ENCODE peak calls at places on chromosome 1, in eight cellular contexts. One of them, this sample, is unnamed.

GRCh38 chr1:116311756-116312691 is 61.0 kb upstream of the ATP1A1 start:
- DNase-seq in upper lobe of left lung: no peak
- DNase-seq in HepG2: peak
- DNase-seq in sigmoid colon: no peak
- DNase-seq in breast epithelium: peak
- DNase-seq in SK-N-SH: no peak
- DNase-seq in Panc1: no peak
- DNase-seq in GM12891: no peak
- DNase-seq in this sample: no peak

GRCh38 chr1:245986404-245987221 is 520.5 kb downstream of the SMYD3 start:
- DNase-seq in upper lobe of left lung: no peak
- DNase-seq in HepG2: no peak
- DNase-seq in sigmoid colon: no peak
- DNase-seq in breast epithelium: no peak
- DNase-seq in SK-N-SH: no peak
- DNase-seq in Panc1: peak
- DNase-seq in GM12891: no peak
- DNase-seq in this sample: no peak

GRCh38 chr1:185409763-185410528 is 92.9 kb upstream of the IVNS1ABP start:
- DNase-seq in upper lobe of left lung: no peak
- DNase-seq in HepG2: no peak
- DNase-seq in sigmoid colon: no peak
- DNase-seq in breast epithelium: no peak
- DNase-seq in SK-N-SH: no peak
- DNase-seq in Panc1: no peak
- DNase-seq in GM12891: no peak
- DNase-seq in this sample: no peak

GRCh38 chr1:172408958-172409357 is 11.5 kb upstream of the C1orf105 start:
- DNase-seq in upper lobe of left lung: no peak
- DNase-seq in HepG2: no peak
- DNase-seq in sigmoid colon: no peak
- DNase-seq in breast epithelium: no peak
- DNase-seq in SK-N-SH: no peak
- DNase-seq in Panc1: no peak
- DNase-seq in GM12891: no peak
- DNase-seq in this sample: no peak

GRCh38 chr1:20037877-20038276 is 32.1 kb upstream of the PLA2G5 start:
- DNase-seq in upper lobe of left lung: no peak
- DNase-seq in HepG2: no peak
- DNase-seq in sigmoid colon: no peak
- DNase-seq in breast epithelium: no peak
- DNase-seq in SK-N-SH: no peak
- DNase-seq in Panc1: no peak
- DNase-seq in GM12891: no peak
- DNase-seq in this sample: no peak

GRCh38 chr1:56755911-56756310 is 63.3 kb downstream of the FYB2 start:
- DNase-seq in upper lobe of left lung: no peak
- DNase-seq in HepG2: peak
- DNase-seq in sigmoid colon: no peak
- DNase-seq in breast epithelium: no peak
- DNase-seq in SK-N-SH: no peak
- DNase-seq in Panc1: no peak
- DNase-seq in GM12891: no peak
- DNase-seq in this sample: no peak

GRCh38 chr1:231106347-231106746 is 55.5 kb upstream of the TRIM67 start:
- DNase-seq in upper lobe of left lung: no peak
- DNase-seq in HepG2: no peak
- DNase-seq in sigmoid colon: no peak
- DNase-seq in breast epithelium: no peak
- DNase-seq in SK-N-SH: no peak
- DNase-seq in Panc1: no peak
- DNase-seq in GM12891: no peak
- DNase-seq in this sample: no peak

GRCh38 chr1:107991371-107992066 is 26.5 kb upstream of the VAV3 start:
- DNase-seq in upper lobe of left lung: no peak
- DNase-seq in HepG2: no peak
- DNase-seq in sigmoid colon: no peak
- DNase-seq in breast epithelium: no peak
- DNase-seq in SK-N-SH: no peak
- DNase-seq in Panc1: no peak
- DNase-seq in GM12891: no peak
- DNase-seq in this sample: no peak

GRCh38 chr1:70895531-70895930 is 152.1 kb downstream of the PTGER3 start:
- DNase-seq in upper lobe of left lung: no peak
- DNase-seq in HepG2: no peak
- DNase-seq in sigmoid colon: no peak
- DNase-seq in breast epithelium: no peak
- DNase-seq in SK-N-SH: no peak
- DNase-seq in Panc1: no peak
- DNase-seq in GM12891: no peak
- DNase-seq in this sample: no peak

GRCh38 chr1:78279051-78279450 is 211.7 kb upstream of the PTGFR start:
- DNase-seq in upper lobe of left lung: no peak
- DNase-seq in HepG2: no peak
- DNase-seq in sigmoid colon: no peak
- DNase-seq in breast epithelium: no peak
- DNase-seq in SK-N-SH: no peak
- DNase-seq in Panc1: no peak
- DNase-seq in GM12891: no peak
- DNase-seq in this sample: no peak

GRCh38 chr1:216686860-216687545 is 36.2 kb downstream of the ESRRG start:
- DNase-seq in upper lobe of left lung: no peak
- DNase-seq in HepG2: no peak
- DNase-seq in sigmoid colon: no peak
- DNase-seq in breast epithelium: no peak
- DNase-seq in SK-N-SH: no peak
- DNase-seq in Panc1: no peak
- DNase-seq in GM12891: no peak
- DNase-seq in this sample: no peak

GRCh38 chr1:59354754-59355337 is 58.0 kb downstream of the FGGY start:
- DNase-seq in upper lobe of left lung: no peak
- DNase-seq in HepG2: no peak
- DNase-seq in sigmoid colon: no peak
- DNase-seq in breast epithelium: no peak
- DNase-seq in SK-N-SH: no peak
- DNase-seq in Panc1: no peak
- DNase-seq in GM12891: no peak
- DNase-seq in this sample: peak

GRCh38 chr1:3954391-3955160 is 54.5 kb upstream of the C1orf174 start:
- DNase-seq in upper lobe of left lung: peak
- DNase-seq in HepG2: no peak
- DNase-seq in sigmoid colon: no peak
- DNase-seq in breast epithelium: no peak
- DNase-seq in SK-N-SH: no peak
- DNase-seq in Panc1: no peak
- DNase-seq in GM12891: no peak
- DNase-seq in this sample: no peak
- TF ChIP-seq POLR2AphosphoS5 in upper lobe of left lung: no peak
- TF ChIP-seq POLR2AphosphoS5 in HepG2: no peak
- TF ChIP-seq POLR2AphosphoS5 in sigmoid colon: no peak
- TF ChIP-seq POLR2AphosphoS5 in breast epithelium: no peak
- TF ChIP-seq POLR2AphosphoS5 in SK-N-SH: no peak
- TF ChIP-seq POLR2AphosphoS5 in Panc1: no peak
- TF ChIP-seq POLR2AphosphoS5 in GM12891: no peak
- TF ChIP-seq POLR2AphosphoS5 in this sample: no peak

GRCh38 chr1:32693455-32694174 is 9.0 kb downstream of the SYNC start:
- DNase-seq in upper lobe of left lung: no peak
- DNase-seq in HepG2: no peak
- DNase-seq in sigmoid colon: no peak
- DNase-seq in breast epithelium: no peak
- DNase-seq in SK-N-SH: no peak
- DNase-seq in Panc1: no peak
- DNase-seq in GM12891: no peak
- DNase-seq in this sample: no peak
- TF ChIP-seq POLR2AphosphoS5 in upper lobe of left lung: no peak
- TF ChIP-seq POLR2AphosphoS5 in HepG2: no peak
- TF ChIP-seq POLR2AphosphoS5 in sigmoid colon: peak
- TF ChIP-seq POLR2AphosphoS5 in breast epithelium: no peak
- TF ChIP-seq POLR2AphosphoS5 in SK-N-SH: no peak
- TF ChIP-seq POLR2AphosphoS5 in Panc1: no peak
- TF ChIP-seq POLR2AphosphoS5 in GM12891: no peak
- TF ChIP-seq POLR2AphosphoS5 in this sample: no peak

GRCh38 chr1:202811296-202812175 is 782 bp downstream of the PCAT6 start:
- DNase-seq in upper lobe of left lung: peak
- DNase-seq in HepG2: peak
- DNase-seq in sigmoid colon: peak
- DNase-seq in breast epithelium: no peak
- DNase-seq in SK-N-SH: peak
- DNase-seq in Panc1: no peak
- DNase-seq in GM12891: no peak
- DNase-seq in this sample: peak
- TF ChIP-seq POLR2AphosphoS5 in upper lobe of left lung: no peak
- TF ChIP-seq POLR2AphosphoS5 in HepG2: no peak
- TF ChIP-seq POLR2AphosphoS5 in sigmoid colon: no peak
- TF ChIP-seq POLR2AphosphoS5 in breast epithelium: no peak
- TF ChIP-seq POLR2AphosphoS5 in SK-N-SH: no peak
- TF ChIP-seq POLR2AphosphoS5 in Panc1: no peak
- TF ChIP-seq POLR2AphosphoS5 in GM12891: no peak
- TF ChIP-seq POLR2AphosphoS5 in this sample: no peak

GRCh38 chr1:67688526-67689219 is 3.7 kb downstream of the GADD45A start:
- DNase-seq in upper lobe of left lung: no peak
- DNase-seq in HepG2: no peak
- DNase-seq in sigmoid colon: no peak
- DNase-seq in breast epithelium: no peak
- DNase-seq in SK-N-SH: no peak
- DNase-seq in Panc1: no peak
- DNase-seq in GM12891: no peak
- DNase-seq in this sample: no peak
- TF ChIP-seq POLR2AphosphoS5 in upper lobe of left lung: no peak
- TF ChIP-seq POLR2AphosphoS5 in HepG2: no peak
- TF ChIP-seq POLR2AphosphoS5 in sigmoid colon: no peak
- TF ChIP-seq POLR2AphosphoS5 in breast epithelium: no peak
- TF ChIP-seq POLR2AphosphoS5 in SK-N-SH: peak
- TF ChIP-seq POLR2AphosphoS5 in Panc1: peak
- TF ChIP-seq POLR2AphosphoS5 in GM12891: peak
- TF ChIP-seq POLR2AphosphoS5 in this sample: no peak

GRCh38 chr1:228452194-228453021 is 34.8 kb upstream of the RNF187 start:
- DNase-seq in upper lobe of left lung: peak
- DNase-seq in HepG2: no peak
- DNase-seq in sigmoid colon: peak
- DNase-seq in breast epithelium: no peak
- DNase-seq in SK-N-SH: no peak
- DNase-seq in Panc1: no peak
- DNase-seq in GM12891: no peak
- DNase-seq in this sample: no peak
- TF ChIP-seq POLR2AphosphoS5 in upper lobe of left lung: no peak
- TF ChIP-seq POLR2AphosphoS5 in HepG2: no peak
- TF ChIP-seq POLR2AphosphoS5 in sigmoid colon: no peak
- TF ChIP-seq POLR2AphosphoS5 in breast epithelium: no peak
- TF ChIP-seq POLR2AphosphoS5 in SK-N-SH: no peak
- TF ChIP-seq POLR2AphosphoS5 in Panc1: no peak
- TF ChIP-seq POLR2AphosphoS5 in GM12891: no peak
- TF ChIP-seq POLR2AphosphoS5 in this sample: no peak

DNA sequence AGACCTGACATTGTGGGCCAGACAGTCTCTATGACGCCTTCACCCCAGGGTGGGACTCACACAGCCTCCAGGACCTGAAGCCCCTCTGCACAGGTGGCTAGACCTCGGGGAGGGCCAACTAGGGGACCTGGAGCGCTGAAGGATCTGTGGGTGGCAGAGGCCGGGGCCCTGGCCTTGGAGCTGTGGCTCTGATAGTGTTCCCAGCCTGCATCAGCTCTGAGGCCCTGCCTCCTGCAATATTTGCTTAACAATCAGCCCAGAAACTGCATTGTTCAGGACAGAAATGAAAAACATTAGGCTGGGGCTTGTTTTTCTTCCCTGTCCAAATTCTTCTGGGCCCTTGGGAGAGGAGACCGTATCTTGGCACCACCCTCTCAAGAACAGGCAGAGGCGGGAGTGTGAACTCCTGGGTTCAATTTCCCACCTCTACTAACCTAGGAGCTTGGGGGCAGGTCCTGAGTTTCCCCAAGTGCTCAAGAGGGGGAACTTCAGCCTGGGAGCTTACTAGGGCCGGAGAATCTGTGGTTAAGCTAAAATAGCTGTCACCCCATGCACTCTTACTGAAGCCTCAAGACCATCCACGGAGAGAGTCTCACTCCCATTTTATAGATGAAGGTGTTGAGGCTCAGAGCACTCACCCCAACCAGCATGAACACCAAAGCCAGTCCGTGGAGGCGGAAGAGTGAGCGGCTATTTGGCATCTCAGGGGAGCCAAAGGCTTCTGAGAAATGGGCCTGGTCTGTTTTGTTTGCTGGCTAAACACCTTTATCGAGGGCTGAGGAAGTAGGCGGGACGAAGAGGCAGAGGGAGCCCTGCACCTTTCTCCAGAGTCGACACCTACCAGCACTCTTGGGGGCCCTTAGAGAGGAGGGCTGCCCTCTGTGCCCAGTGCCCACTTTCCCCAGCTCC is 18.8 kb upstream of the CASZ1 start:
- DNase-seq in upper lobe of left lung: no peak
- DNase-seq in HepG2: peak
- DNase-seq in sigmoid colon: no peak
- DNase-seq in breast epithelium: no peak
- DNase-seq in SK-N-SH: no peak
- DNase-seq in Panc1: no peak
- DNase-seq in GM12891: no peak
- DNase-seq in this sample: no peak
- TF ChIP-seq POLR2AphosphoS5 in upper lobe of left lung: no peak
- TF ChIP-seq POLR2AphosphoS5 in HepG2: no peak
- TF ChIP-seq POLR2AphosphoS5 in sigmoid colon: no peak
- TF ChIP-seq POLR2AphosphoS5 in breast epithelium: no peak
- TF ChIP-seq POLR2AphosphoS5 in SK-N-SH: no peak
- TF ChIP-seq POLR2AphosphoS5 in Panc1: no peak
- TF ChIP-seq POLR2AphosphoS5 in GM12891: no peak
- TF ChIP-seq POLR2AphosphoS5 in this sample: no peak

GRCh38 chr1:150256549-150257341 is 829 bp upstream of the CA14 start:
- DNase-seq in upper lobe of left lung: no peak
- DNase-seq in HepG2: peak
- DNase-seq in sigmoid colon: peak
- DNase-seq in breast epithelium: no peak
- DNase-seq in SK-N-SH: no peak
- DNase-seq in Panc1: no peak
- DNase-seq in GM12891: no peak
- DNase-seq in this sample: no peak
- TF ChIP-seq POLR2AphosphoS5 in upper lobe of left lung: no peak
- TF ChIP-seq POLR2AphosphoS5 in HepG2: no peak
- TF ChIP-seq POLR2AphosphoS5 in sigmoid colon: no peak
- TF ChIP-seq POLR2AphosphoS5 in breast epithelium: no peak
- TF ChIP-seq POLR2AphosphoS5 in SK-N-SH: no peak
- TF ChIP-seq POLR2AphosphoS5 in Panc1: no peak
- TF ChIP-seq POLR2AphosphoS5 in GM12891: no peak
- TF ChIP-seq POLR2AphosphoS5 in this sample: no peak

GRCh38 chr1:1560178-1560577 is 14.5 kb downstream of the SSU72 start:
- DNase-seq in upper lobe of left lung: no peak
- DNase-seq in HepG2: no peak
- DNase-seq in sigmoid colon: no peak
- DNase-seq in breast epithelium: no peak
- DNase-seq in SK-N-SH: no peak
- DNase-seq in Panc1: no peak
- DNase-seq in GM12891: no peak
- DNase-seq in this sample: no peak
- TF ChIP-seq POLR2AphosphoS5 in upper lobe of left lung: no peak
- TF ChIP-seq POLR2AphosphoS5 in HepG2: no peak
- TF ChIP-seq POLR2AphosphoS5 in sigmoid colon: no peak
- TF ChIP-seq POLR2AphosphoS5 in breast epithelium: no peak
- TF ChIP-seq POLR2AphosphoS5 in SK-N-SH: no peak
- TF ChIP-seq POLR2AphosphoS5 in Panc1: no peak
- TF ChIP-seq POLR2AphosphoS5 in GM12891: no peak
- TF ChIP-seq POLR2AphosphoS5 in this sample: peak

This sample was measured in GM12892.